ENCODE peak calls at places on chromosomes 16 and 17, in four cellular contexts. E is SK-N-SH, H is hepatocyte, W is GM23338. M is an unnamed sample.

GRCh38 chr17:32267690-32268205 is 2.1 kb downstream of the RHBDL3 start:
- DNase-seq in H (no peak), W (peak), E (no peak), M (no peak)

GRCh38 chr17:39199986-39200879 is at the start of gene RPL19:
- DNase-seq in E (peak), H (peak), W (peak), M (peak)

GRCh38 chr17:78993241-78993956 is 13.7 kb upstream of the LGALS3BP start:
- DNase-seq in E (peak), W (peak), H (peak), M (peak)

GRCh38 chr17:16406742-16407674 is 8.4 kb upstream of the TRPV2 start:
- DNase-seq in E (peak), W (peak), H (peak), M (no peak)

GRCh38 chr16:57044931-57045693 is 47.3 kb upstream of the CPNE2 start:
- DNase-seq in W (no peak), E (no peak), H (no peak), M (peak)

GRCh38 chr16:345686-346231 is 6.8 kb downstream of the AXIN1 start:
- DNase-seq in H (no peak), W (no peak), E (no peak), M (no peak)

GRCh38 chr16:48025359-48025758 is 130.4 kb downstream of the ABCC12 start:
- DNase-seq in E (no peak), W (no peak), H (peak), M (no peak)

GRCh38 chr17:45367216-45367615 is 50.4 kb upstream of the MAP3K14 start:
- DNase-seq in H (no peak), W (no peak), E (peak), M (no peak)

GRCh38 chr17:38747385-38748328 is 479 bp downstream of the PCGF2 start:
- DNase-seq in E (peak), H (peak), W (peak), M (peak)

GRCh38 chr17:72175787-72176515 is 55.1 kb downstream of the SOX9 start:
- DNase-seq in E (no peak), W (no peak), H (no peak), M (no peak)

DNA sequence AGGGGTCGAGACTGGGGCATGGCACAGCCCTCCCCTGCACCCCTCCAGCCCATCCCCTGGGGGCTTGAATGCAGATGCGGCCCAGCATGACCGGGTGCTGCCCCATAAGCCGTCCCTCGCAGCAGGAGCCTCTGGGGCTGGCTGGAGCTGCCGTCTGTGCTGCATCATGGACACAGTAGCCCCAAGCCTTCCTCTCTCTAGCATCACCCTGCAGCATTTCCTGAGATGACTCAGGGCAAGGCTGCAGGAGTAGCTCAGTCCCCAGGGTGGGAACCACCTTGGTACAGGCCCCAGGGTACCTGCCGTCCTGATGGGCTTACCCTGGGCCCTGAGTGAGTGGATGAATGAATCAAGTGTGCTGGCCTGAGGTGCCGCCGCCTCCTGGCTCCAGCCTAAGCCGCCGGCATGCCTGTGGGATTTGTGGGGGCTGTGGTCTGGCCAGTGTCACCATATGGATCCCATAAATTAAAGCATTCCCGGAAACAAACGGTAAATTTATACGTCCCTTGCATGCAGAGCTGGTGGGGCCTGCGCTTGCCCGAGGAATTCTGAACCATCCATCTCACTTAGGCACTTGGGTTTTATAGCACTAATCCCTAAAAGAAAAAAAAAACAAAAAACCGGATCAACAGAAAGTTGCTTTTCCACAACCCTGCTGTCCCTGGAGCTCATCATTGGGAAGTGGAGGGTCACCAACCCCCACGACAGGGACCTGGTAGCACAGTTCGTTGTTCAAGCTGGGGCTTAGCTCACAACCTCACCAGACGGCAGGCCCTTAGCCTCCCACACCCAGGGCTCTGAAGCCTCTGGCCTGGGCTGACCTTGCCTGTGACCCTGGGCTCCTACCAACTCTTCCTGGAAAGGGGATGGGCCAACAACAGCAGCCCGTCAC is 242.6 kb upstream of the CIBAR2 start:
- DNase-seq in W (no peak), E (peak), H (peak), M (no peak)
- TF ChIP-seq EZH2phosphoT487 in W (no peak), E (no peak), H (no peak), M (no peak)

GRCh38 chr16:12255919-12256665 is 279.6 kb downstream of the SNX29 start:
- DNase-seq in W (no peak), H (no peak), E (no peak), M (peak)
- TF ChIP-seq EZH2phosphoT487 in W (no peak), H (no peak), E (no peak), M (no peak)

GRCh38 chr16:74709477-74709877 is 8.8 kb upstream of the MLKL start:
- DNase-seq in E (peak), H (peak), W (peak), M (peak)
- TF ChIP-seq EZH2phosphoT487 in E (no peak), H (no peak), W (no peak), M (no peak)

GRCh38 chr17:82116246-82116645 is 18.2 kb upstream of the FASN start:
- DNase-seq in W (no peak), H (no peak), E (peak), M (no peak)

GRCh38 chr17:82118815-82119380 is 20.9 kb upstream of the FASN start:
- DNase-seq in H (peak), E (peak), W (peak), M (no peak)

GRCh38 chr17:82118178-82118814 is 20.3 kb upstream of the FASN start:
- DNase-seq in E (peak), W (no peak), H (no peak), M (no peak)

GRCh38 chr17:82114872-82115271 is 16.8 kb upstream of the FASN start:
- DNase-seq in E (peak), W (no peak), H (no peak), M (no peak)

GRCh38 chr17:82117139-82118090 is 19.4 kb upstream of the FASN start:
- DNase-seq in W (no peak), H (peak), E (peak), M (no peak)
- TF ChIP-seq EZH2phosphoT487 in W (no peak), H (no peak), E (no peak), M (no peak)

GRCh38 chr17:66191607-66192377 is at the start of gene CEP112:
- DNase-seq in E (peak), W (peak), H (peak), M (peak)

GRCh38 chr17:66192378-66192687 is 400 bp upstream of the CEP112 start:
- DNase-seq in H (no peak), W (no peak), E (no peak), M (no peak)

GRCh38 chr17:66185842-66186241 is 6.1 kb downstream of the CEP112 start:
- DNase-seq in E (no peak), H (no peak), W (no peak), M (no peak)

GRCh38 chr17:66187718-66188117 is 4.2 kb downstream of the CEP112 start:
- DNase-seq in H (no peak), W (no peak), E (no peak), M (no peak)

GRCh38 chr17:66190738-66191606 is 961 bp downstream of the CEP112 start:
- DNase-seq in E (peak), H (peak), W (no peak), M (no peak)
- TF ChIP-seq EZH2phosphoT487 in E (no peak), H (no peak), W (no peak), M (no peak)

GRCh38 chr17:58043221-58044181 is 36.5 kb upstream of the SRSF1 start:
- DNase-seq in H (no peak), E (no peak), W (no peak), M (no peak)

GRCh38 chr17:58040386-58040785 is 33.3 kb upstream of the SRSF1 start:
- DNase-seq in H (no peak), W (no peak), E (no peak), M (no peak)

GRCh38 chr17:58039975-58040374 is 32.9 kb upstream of the SRSF1 start:
- DNase-seq in W (no peak), H (no peak), E (no peak), M (no peak)
- TF ChIP-seq EZH2phosphoT487 in W (no peak), H (no peak), E (no peak), M (no peak)

GRCh38 chr17:66292351-66292750 is 10.1 kb upstream of the PRKCA start:
- DNase-seq in E (no peak), W (no peak), H (no peak), M (no peak)

GRCh38 chr17:66285149-66285548 is 17.3 kb upstream of the PRKCA start:
- DNase-seq in H (no peak), E (no peak), W (no peak), M (no peak)

GRCh38 chr17:66290097-66290722 is 12.2 kb upstream of the PRKCA start:
- DNase-seq in H (no peak), W (peak), E (peak), M (peak)

GRCh38 chr17:66283971-66284370 is 18.4 kb upstream of the PRKCA start:
- DNase-seq in H (no peak), E (no peak), W (no peak), M (no peak)

DNA sequence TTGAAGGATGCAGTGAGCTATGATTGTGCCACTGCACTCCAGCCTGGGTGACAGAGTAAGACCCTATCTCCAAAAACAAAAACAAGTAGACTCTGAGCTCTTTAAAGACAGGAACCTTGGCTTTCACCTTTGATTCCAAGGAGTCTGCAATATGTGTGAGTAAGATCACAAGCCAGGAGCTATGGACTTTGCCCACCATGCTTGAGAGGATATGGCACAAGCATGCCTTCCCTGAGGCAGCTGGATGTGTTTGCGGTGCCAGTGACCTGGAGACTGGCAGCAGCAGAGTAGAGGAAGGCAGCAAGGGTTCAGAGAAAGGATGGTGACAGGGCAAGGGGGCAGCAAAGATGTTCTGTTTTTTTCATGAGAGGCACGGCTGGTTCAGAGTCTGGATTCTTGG is 14.5 kb upstream of the PRKCA start:
- DNase-seq in H (peak), E (no peak), W (no peak), M (no peak)
- TF ChIP-seq EZH2phosphoT487 in H (no peak), E (no peak), W (no peak), M (no peak)

GRCh38 chr17:58764373-58764772 is 8.7 kb downstream of the PPM1E start:
- DNase-seq in W (no peak), E (no peak), H (no peak), M (no peak)
- TF ChIP-seq EZH2phosphoT487 in W (no peak), E (no peak), H (no peak), M (no peak)

DNA sequence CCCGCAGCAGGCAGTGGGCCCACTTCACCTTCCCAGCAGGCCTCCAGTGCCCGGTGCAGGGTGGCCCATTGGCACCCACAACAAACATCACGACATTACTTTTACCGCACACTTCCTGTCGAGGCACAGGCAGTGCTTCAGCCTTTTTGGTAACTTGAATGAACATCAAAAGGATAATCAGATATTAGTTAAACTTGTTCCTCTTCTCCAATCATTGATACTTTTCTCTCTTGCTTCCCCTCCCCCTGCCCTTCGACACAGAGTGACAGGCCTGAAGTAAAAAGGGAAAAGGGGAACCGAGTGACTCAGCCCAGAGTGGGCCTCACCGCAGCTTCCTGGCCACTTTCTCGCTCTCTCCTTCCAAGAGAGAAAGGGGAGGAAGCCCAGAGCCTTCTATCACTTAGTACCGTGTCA is 507.0 kb downstream of the MAF start:
- DNase-seq in E (no peak), H (no peak), W (no peak), M (no peak)
- TF ChIP-seq EZH2phosphoT487 in E (no peak), H (no peak), W (no peak), M (no peak)

M was measured in OCI-LY7.